ENCODE peak calls at places on chromosomes 5 and 9, in ten cellular contexts. One of them, this sample, is unnamed.
A peak's percentile ranks its signal among the peaks of the same experiment; 100 is the strongest.

GRCh38 chr5:75654693-75655315 is 43.6 kb downstream of the ANKDD1B start:
- DNase-seq in A549: no peak
- DNase-seq in WTC11: no peak
- DNase-seq in H1: no peak
- DNase-seq in HCT116: no peak
- DNase-seq in SK-N-SH: no peak
- DNase-seq in HepG2: no peak
- DNase-seq in K562: peak; percentile 32
- DNase-seq in GM12878: no peak
- DNase-seq in endothelial cell of umbilical vein: no peak
- DNase-seq in this sample: no peak

GRCh38 chr9:135088979-135089847 is 1.7 kb downstream of the OLFM1 start:
- DNase-seq in A549: no peak
- DNase-seq in WTC11: no peak
- DNase-seq in H1: no peak
- DNase-seq in HCT116: no peak
- DNase-seq in SK-N-SH: no peak
- DNase-seq in HepG2: no peak
- DNase-seq in K562: no peak
- DNase-seq in GM12878: no peak
- DNase-seq in endothelial cell of umbilical vein: no peak
- DNase-seq in this sample: no peak

GRCh38 chr9:35806101-35806500 is 6.0 kb downstream of the SPAG8 start:
- DNase-seq in A549: no peak
- DNase-seq in WTC11: no peak
- DNase-seq in H1: no peak
- DNase-seq in HCT116: no peak
- DNase-seq in SK-N-SH: no peak
- DNase-seq in HepG2: no peak
- DNase-seq in K562: no peak
- DNase-seq in GM12878: no peak
- DNase-seq in endothelial cell of umbilical vein: no peak
- DNase-seq in this sample: no peak

GRCh38 chr5:1800470-1801060 is 642 bp upstream of the NDUFS6 start:
- DNase-seq in A549: peak; percentile 36
- DNase-seq in WTC11: no peak
- DNase-seq in H1: no peak
- DNase-seq in HCT116: no peak
- DNase-seq in SK-N-SH: no peak
- DNase-seq in HepG2: peak; percentile 25
- DNase-seq in K562: no peak
- DNase-seq in GM12878: no peak
- DNase-seq in endothelial cell of umbilical vein: peak; percentile 64
- DNase-seq in this sample: peak; percentile 57

GRCh38 chr5:7741415-7742065 is 109.4 kb downstream of the CFAP90 start:
- DNase-seq in A549: no peak
- DNase-seq in WTC11: no peak
- DNase-seq in H1: no peak
- DNase-seq in HCT116: no peak
- DNase-seq in SK-N-SH: no peak
- DNase-seq in HepG2: no peak
- DNase-seq in K562: no peak
- DNase-seq in GM12878: no peak
- DNase-seq in endothelial cell of umbilical vein: no peak
- DNase-seq in this sample: no peak

GRCh38 chr5:121841900-121842299 is 9.8 kb upstream of the FTMT start:
- DNase-seq in A549: no peak
- DNase-seq in WTC11: no peak
- DNase-seq in H1: no peak
- DNase-seq in HCT116: no peak
- DNase-seq in SK-N-SH: no peak
- DNase-seq in HepG2: no peak
- DNase-seq in K562: no peak
- DNase-seq in GM12878: no peak
- DNase-seq in endothelial cell of umbilical vein: no peak
- DNase-seq in this sample: no peak

GRCh38 chr9:32631991-32632390 is 3.5 kb downstream of the TAF1L start:
- DNase-seq in A549: no peak
- DNase-seq in WTC11: no peak
- DNase-seq in H1: no peak
- DNase-seq in HCT116: no peak
- DNase-seq in SK-N-SH: no peak
- DNase-seq in HepG2: peak; percentile 9
- DNase-seq in K562: no peak
- DNase-seq in GM12878: no peak
- DNase-seq in endothelial cell of umbilical vein: no peak
- DNase-seq in this sample: no peak

GRCh38 chr5:32534056-32534455 is 51.3 kb upstream of the SUB1 start:
- DNase-seq in A549: no peak
- DNase-seq in WTC11: no peak
- DNase-seq in H1: no peak
- DNase-seq in HCT116: no peak
- DNase-seq in SK-N-SH: no peak
- DNase-seq in HepG2: no peak
- DNase-seq in K562: no peak
- DNase-seq in GM12878: no peak
- DNase-seq in endothelial cell of umbilical vein: no peak
- DNase-seq in this sample: no peak

GRCh38 chr9:4550777-4551476 is 60.7 kb downstream of the SLC1A1 start:
- DNase-seq in A549: no peak
- DNase-seq in WTC11: no peak
- DNase-seq in H1: no peak
- DNase-seq in HCT116: no peak
- DNase-seq in SK-N-SH: no peak
- DNase-seq in HepG2: no peak
- DNase-seq in K562: no peak
- DNase-seq in GM12878: no peak
- DNase-seq in endothelial cell of umbilical vein: peak; percentile 40
- DNase-seq in this sample: no peak

GRCh38 chr9:4548796-4549725 is 58.8 kb downstream of the SLC1A1 start:
- DNase-seq in A549: peak; percentile 44
- DNase-seq in WTC11: peak; percentile 78
- DNase-seq in H1: peak; percentile 82
- DNase-seq in HCT116: no peak
- DNase-seq in SK-N-SH: peak; percentile 16
- DNase-seq in HepG2: peak; percentile 10
- DNase-seq in K562: peak; percentile 22
- DNase-seq in GM12878: no peak
- DNase-seq in endothelial cell of umbilical vein: peak; percentile 85
- DNase-seq in this sample: peak; percentile 41

GRCh38 chr9:4549751-4550295 is 59.6 kb downstream of the SLC1A1 start:
- DNase-seq in A549: no peak
- DNase-seq in WTC11: no peak
- DNase-seq in H1: no peak
- DNase-seq in HCT116: no peak
- DNase-seq in SK-N-SH: no peak
- DNase-seq in HepG2: no peak
- DNase-seq in K562: no peak
- DNase-seq in GM12878: no peak
- DNase-seq in endothelial cell of umbilical vein: peak; percentile 53
- DNase-seq in this sample: no peak

GRCh38 chr9:4541848-4542247 is 51.6 kb downstream of the SLC1A1 start:
- DNase-seq in A549: no peak
- DNase-seq in WTC11: no peak
- DNase-seq in H1: no peak
- DNase-seq in HCT116: no peak
- DNase-seq in SK-N-SH: no peak
- DNase-seq in HepG2: no peak
- DNase-seq in K562: no peak
- DNase-seq in GM12878: no peak
- DNase-seq in endothelial cell of umbilical vein: peak; percentile 18
- DNase-seq in this sample: no peak

GRCh38 chr9:4547016-4547415 is 56.7 kb downstream of the SLC1A1 start:
- DNase-seq in A549: no peak
- DNase-seq in WTC11: no peak
- DNase-seq in H1: no peak
- DNase-seq in HCT116: no peak
- DNase-seq in SK-N-SH: no peak
- DNase-seq in HepG2: no peak
- DNase-seq in K562: no peak
- DNase-seq in GM12878: no peak
- DNase-seq in endothelial cell of umbilical vein: peak; percentile 87
- DNase-seq in this sample: no peak
- TF ChIP-seq MAX in A549: no peak
- TF ChIP-seq MAX in WTC11: no peak
- TF ChIP-seq MAX in H1: no peak
- TF ChIP-seq MAX in HCT116: no peak
- TF ChIP-seq MAX in SK-N-SH: no peak
- TF ChIP-seq MAX in HepG2: no peak
- TF ChIP-seq MAX in K562: no peak
- TF ChIP-seq MAX in GM12878: no peak
- TF ChIP-seq MAX in endothelial cell of umbilical vein: no peak
- TF ChIP-seq MAX in this sample: no peak

GRCh38 chr9:137465000-137465769 is 6.1 kb upstream of the NSMF start:
- DNase-seq in A549: no peak
- DNase-seq in WTC11: no peak
- DNase-seq in H1: no peak
- DNase-seq in HCT116: no peak
- DNase-seq in SK-N-SH: no peak
- DNase-seq in HepG2: no peak
- DNase-seq in K562: no peak
- DNase-seq in GM12878: no peak
- DNase-seq in endothelial cell of umbilical vein: no peak
- DNase-seq in this sample: no peak
- TF ChIP-seq MAX in A549: no peak
- TF ChIP-seq MAX in WTC11: no peak
- TF ChIP-seq MAX in H1: no peak
- TF ChIP-seq MAX in HCT116: no peak
- TF ChIP-seq MAX in SK-N-SH: no peak
- TF ChIP-seq MAX in HepG2: peak; percentile 42
- TF ChIP-seq MAX in K562: no peak
- TF ChIP-seq MAX in GM12878: no peak
- TF ChIP-seq MAX in endothelial cell of umbilical vein: no peak
- TF ChIP-seq MAX in this sample: no peak

DNA sequence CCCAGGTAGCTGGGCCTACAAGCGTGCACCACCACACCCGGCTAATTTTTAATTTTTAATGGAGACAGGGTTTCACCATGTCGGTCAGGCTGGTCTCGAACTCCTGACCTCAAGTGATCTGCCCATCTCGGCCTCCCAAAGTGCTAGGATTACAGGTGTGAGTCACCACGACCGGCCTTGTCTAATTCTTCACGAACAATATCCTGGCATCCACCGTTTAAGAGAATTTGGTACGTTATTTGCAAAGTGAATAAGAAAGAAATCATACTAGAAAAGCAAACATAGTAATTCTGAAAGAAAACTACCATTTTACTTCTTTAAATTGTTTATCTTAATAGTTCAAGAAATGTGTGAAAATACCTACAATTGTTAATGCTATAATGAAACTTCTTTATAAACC is 42.9 kb upstream of the TRIO start:
- DNase-seq in A549: no peak
- DNase-seq in WTC11: no peak
- DNase-seq in H1: no peak
- DNase-seq in HCT116: no peak
- DNase-seq in SK-N-SH: no peak
- DNase-seq in HepG2: no peak
- DNase-seq in K562: no peak
- DNase-seq in GM12878: no peak
- DNase-seq in endothelial cell of umbilical vein: no peak
- DNase-seq in this sample: no peak
- TF ChIP-seq MAX in A549: no peak
- TF ChIP-seq MAX in WTC11: no peak
- TF ChIP-seq MAX in H1: no peak
- TF ChIP-seq MAX in HCT116: no peak
- TF ChIP-seq MAX in SK-N-SH: no peak
- TF ChIP-seq MAX in HepG2: no peak
- TF ChIP-seq MAX in K562: no peak
- TF ChIP-seq MAX in GM12878: no peak
- TF ChIP-seq MAX in endothelial cell of umbilical vein: no peak
- TF ChIP-seq MAX in this sample: no peak

GRCh38 chr5:141199359-141200235 is at the start of gene PCDHB11:
- DNase-seq in A549: peak; percentile 39
- DNase-seq in WTC11: no peak
- DNase-seq in H1: no peak
- DNase-seq in HCT116: no peak
- DNase-seq in SK-N-SH: peak; percentile 41
- DNase-seq in HepG2: peak; percentile 6
- DNase-seq in K562: no peak
- DNase-seq in GM12878: no peak
- DNase-seq in endothelial cell of umbilical vein: peak; percentile 2
- DNase-seq in this sample: peak; percentile 34
- TF ChIP-seq MAX in A549: no peak
- TF ChIP-seq MAX in WTC11: no peak
- TF ChIP-seq MAX in H1: no peak
- TF ChIP-seq MAX in HCT116: no peak
- TF ChIP-seq MAX in SK-N-SH: no peak
- TF ChIP-seq MAX in HepG2: no peak
- TF ChIP-seq MAX in K562: no peak
- TF ChIP-seq MAX in GM12878: no peak
- TF ChIP-seq MAX in endothelial cell of umbilical vein: no peak
- TF ChIP-seq MAX in this sample: no peak

DNA sequence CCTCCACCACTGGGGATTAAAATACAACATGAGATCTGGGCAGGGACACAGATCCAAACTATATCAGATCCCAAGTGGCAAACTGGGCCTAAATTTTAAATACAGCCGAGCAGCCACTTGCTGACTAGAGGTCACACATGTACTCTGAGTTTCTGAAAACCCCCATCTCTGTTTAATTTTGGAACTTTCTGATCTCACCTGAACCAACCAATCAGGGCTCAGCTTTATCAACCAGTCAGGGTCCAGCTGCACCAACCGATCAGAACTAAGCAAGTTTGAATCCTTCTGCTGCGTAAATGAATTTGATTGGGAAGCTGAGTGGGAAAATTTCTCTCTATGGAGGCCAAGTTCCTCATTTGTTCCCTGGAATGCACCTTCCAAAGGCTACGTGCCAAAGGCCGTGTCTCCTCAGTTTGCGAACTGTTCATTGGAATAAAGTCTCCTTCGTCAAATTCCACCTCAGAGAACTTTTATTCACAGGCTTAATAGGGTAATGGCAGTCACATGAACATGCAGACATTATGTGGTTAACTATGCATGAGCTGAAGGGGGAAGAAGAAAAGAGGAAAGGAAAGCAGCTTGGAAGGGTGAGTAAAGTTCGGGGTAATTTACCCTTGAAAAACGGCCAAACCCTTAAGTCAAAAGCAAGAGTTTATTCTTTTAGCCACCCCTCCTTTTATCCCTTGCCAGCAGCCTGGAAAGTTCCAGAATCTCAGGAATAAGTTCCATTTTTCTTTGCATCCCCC is 3.7 kb downstream of the CD180 start:
- DNase-seq in A549: no peak
- DNase-seq in WTC11: no peak
- DNase-seq in H1: no peak
- DNase-seq in HCT116: no peak
- DNase-seq in SK-N-SH: no peak
- DNase-seq in HepG2: no peak
- DNase-seq in K562: no peak
- DNase-seq in GM12878: no peak
- DNase-seq in endothelial cell of umbilical vein: no peak
- DNase-seq in this sample: peak; percentile 43
- TF ChIP-seq MAX in A549: no peak
- TF ChIP-seq MAX in WTC11: no peak
- TF ChIP-seq MAX in H1: no peak
- TF ChIP-seq MAX in HCT116: no peak
- TF ChIP-seq MAX in SK-N-SH: no peak
- TF ChIP-seq MAX in HepG2: no peak
- TF ChIP-seq MAX in K562: no peak
- TF ChIP-seq MAX in GM12878: no peak
- TF ChIP-seq MAX in endothelial cell of umbilical vein: no peak
- TF ChIP-seq MAX in this sample: no peak

This sample was measured in NB4.